ENCODE peak calls at places on chromosomes 12 and 14, in ten cellular contexts. Z is body of pancreas, V is breast epithelium, P is A549, Y is suprapubic skin, W is GM12891, F is sigmoid colon, T is NB4, M is gastrocnemius medialis, S is stomach. X is an unnamed sample.

GRCh38 chr14:81986005-81986404 is 452.4 kb upstream of the SEL1L start:
- DNase-seq in Z (no peak), V (no peak), P (no peak), Y (no peak), W (no peak), F (no peak), T (no peak), M (no peak), S (no peak), X (no peak)

GRCh38 chr12:24197517-24197916 is 248.0 kb upstream of the SOX5 start:
- DNase-seq in Z (no peak), V (no peak), P (no peak), Y (no peak), W (no peak), F (no peak), T (no peak), M (no peak), S (no peak), X (no peak)

GRCh38 chr12:115774148-115774905 is 503.2 kb downstream of the MED13L start:
- DNase-seq in Z (no peak), V (no peak), P (no peak), Y (no peak), W (no peak), F (no peak), T (no peak), M (no peak), S (no peak), X (no peak)

GRCh38 chr12:129659927-129660326 is 243.9 kb downstream of the TMEM132D start:
- DNase-seq in Z (no peak), V (no peak), P (no peak), Y (no peak), W (no peak), F (no peak), T (no peak), M (no peak), S (no peak), X (no peak)

GRCh38 chr14:90788031-90788430 is 28.2 kb downstream of the TTC7B start:
- DNase-seq in Z (no peak), V (no peak), P (no peak), Y (no peak), W (no peak), F (peak), T (peak), M (no peak), S (no peak), X (no peak)

GRCh38 chr12:7113389-7113871 is 4.4 kb upstream of the C1RL start:
- DNase-seq in Z (no peak), V (no peak), P (peak), Y (peak), W (no peak), F (peak), T (peak), M (no peak), S (no peak), X (peak)

GRCh38 chr14:75044322-75044721 is 6.9 kb downstream of the MLH3 start:
- DNase-seq in Z (no peak), V (no peak), P (no peak), Y (no peak), W (no peak), F (no peak), T (no peak), M (no peak), S (no peak), X (peak)

GRCh38 chr12:50082644-50083043 is 2.5 kb upstream of the SMARCD1 start:
- DNase-seq in Z (no peak), V (no peak), P (no peak), Y (no peak), W (no peak), F (no peak), T (no peak), M (no peak), S (no peak), X (no peak)

GRCh38 chr14:74846968-74847549 is 28.9 kb downstream of the PROX2 start:
- DNase-seq in Z (no peak), V (no peak), P (no peak), Y (no peak), W (no peak), F (no peak), T (no peak), M (no peak), S (no peak), X (peak)

GRCh38 chr12:52233462-52234141 is 559 bp downstream of the KRT7 start:
- DNase-seq in Z (peak), V (no peak), P (no peak), Y (peak), W (no peak), F (peak), T (no peak), M (no peak), S (no peak), X (no peak)

GRCh38 chr12:120367252-120367923 is 1.6 kb downstream of the MSI1 start:
- DNase-seq in Z (peak), V (no peak), P (no peak), Y (no peak), W (no peak), F (no peak), T (peak), M (no peak), S (no peak), X (no peak)

GRCh38 chr14:96662116-96662901 is 134.9 kb upstream of the VRK1 start:
- DNase-seq in Z (no peak), V (no peak), P (no peak), Y (no peak), W (no peak), F (no peak), T (no peak), M (no peak), S (no peak), X (no peak)

GRCh38 chr14:64501326-64502171 is 2.1 kb downstream of the ZBTB25 start:
- DNase-seq in Z (peak), V (peak), P (no peak), Y (peak), W (no peak), F (peak), T (peak), M (peak), S (peak), X (peak)
- TF ChIP-seq POLR2A in Z (peak), V (peak), P (no peak), Y (no peak), W (no peak), F (peak), T (no peak), M (peak), S (no peak), X (no peak)

GRCh38 chr12:93829073-93829472 is 151.9 kb downstream of the CRADD start:
- DNase-seq in Z (no peak), V (no peak), P (no peak), Y (no peak), W (no peak), F (no peak), T (no peak), M (no peak), S (no peak), X (no peak)
- TF ChIP-seq POLR2A in Z (no peak), V (no peak), P (no peak), Y (no peak), W (no peak), F (no peak), T (no peak), M (no peak), S (no peak), X (no peak)

GRCh38 chr14:24888532-24888931 is 161.4 kb downstream of the STXBP6 start:
- DNase-seq in Z (no peak), V (no peak), P (no peak), Y (no peak), W (no peak), F (no peak), T (no peak), M (no peak), S (no peak), X (no peak)
- TF ChIP-seq POLR2A in Z (no peak), V (no peak), P (no peak), Y (no peak), W (no peak), F (no peak), T (no peak), M (no peak), S (no peak), X (no peak)

GRCh38 chr12:114679942-114680341 is 4.0 kb downstream of the TBX3 start:
- DNase-seq in Z (no peak), V (no peak), P (no peak), Y (no peak), W (no peak), F (no peak), T (no peak), M (no peak), S (no peak), X (no peak)

GRCh38 chr12:114680498-114681148 is 3.4 kb downstream of the TBX3 start:
- DNase-seq in Z (no peak), V (no peak), P (no peak), Y (no peak), W (no peak), F (no peak), T (no peak), M (no peak), S (no peak), X (no peak)

GRCh38 chr12:114682920-114683708 is 861 bp downstream of the TBX3 start:
- DNase-seq in Z (no peak), V (no peak), P (peak), Y (no peak), W (no peak), F (no peak), T (peak), M (peak), S (peak), X (no peak)

GRCh38 chr12:114682101-114682919 is 1.7 kb downstream of the TBX3 start:
- DNase-seq in Z (no peak), V (no peak), P (no peak), Y (no peak), W (no peak), F (no peak), T (no peak), M (no peak), S (no peak), X (no peak)

DNA sequence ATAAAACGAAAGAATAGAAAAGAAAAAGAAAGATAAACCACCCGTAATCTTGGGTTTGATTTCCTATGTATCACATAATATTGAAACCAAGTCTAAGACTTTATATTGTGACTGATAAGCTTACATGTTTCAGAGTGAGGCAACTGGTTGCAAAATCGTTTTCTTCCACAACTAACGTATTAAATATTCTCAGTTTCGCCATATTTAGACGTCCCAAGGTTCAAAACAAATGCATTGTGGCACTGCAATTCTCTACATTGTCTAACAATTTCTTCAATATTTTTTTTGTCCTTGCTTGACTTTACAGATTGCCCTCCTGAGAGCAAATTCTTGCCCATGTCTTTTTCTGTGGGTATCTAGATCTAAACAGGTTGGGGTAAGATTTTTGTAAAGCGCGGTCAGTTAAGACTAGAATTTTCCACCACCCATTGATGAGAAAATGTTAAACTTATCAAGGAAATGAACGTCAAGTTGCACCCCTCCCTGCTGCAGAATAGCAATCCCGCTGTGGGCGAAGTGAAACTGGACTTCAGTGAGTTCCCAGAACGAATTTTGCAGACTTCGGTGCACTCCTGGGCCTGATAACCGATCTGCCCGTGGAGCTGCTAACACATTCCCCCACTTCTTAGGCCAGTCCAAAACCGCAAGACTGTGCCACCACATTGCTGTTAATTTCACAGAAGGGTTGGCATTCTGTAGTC is 2.7 kb downstream of the TBX3 start:
- DNase-seq in Z (no peak), V (no peak), P (no peak), Y (no peak), W (no peak), F (no peak), T (peak), M (no peak), S (no peak), X (peak)
- TF ChIP-seq POLR2A in Z (no peak), V (no peak), P (no peak), Y (no peak), W (no peak), F (no peak), T (no peak), M (no peak), S (no peak), X (peak)

GRCh38 chr14:105577339-105577861 is 51.0 kb downstream of the TMEM121 start:
- DNase-seq in Z (no peak), V (no peak), P (no peak), Y (no peak), W (no peak), F (peak), T (peak), M (no peak), S (no peak), X (no peak)
- TF ChIP-seq POLR2A in Z (no peak), V (no peak), P (no peak), Y (no peak), W (peak), F (no peak), T (no peak), M (no peak), S (no peak), X (no peak)

GRCh38 chr12:10212623-10213131 is at the start of gene GABARAPL1:
- DNase-seq in Z (peak), V (peak), P (peak), Y (peak), W (peak), F (peak), T (peak), M (peak), S (peak), X (peak)
- TF ChIP-seq POLR2A in Z (peak), V (peak), P (no peak), Y (peak), W (no peak), F (no peak), T (peak), M (peak), S (no peak), X (peak)

GRCh38 chr12:47758834-47759690 is at the start of gene RAPGEF3:
- DNase-seq in Z (peak), V (peak), P (peak), Y (peak), W (peak), F (peak), T (peak), M (peak), S (peak), X (peak)
- TF ChIP-seq POLR2A in Z (peak), V (peak), P (peak), Y (no peak), W (no peak), F (no peak), T (peak), M (peak), S (no peak), X (peak)

GRCh38 chr12:46360370-46360769 is 12.2 kb downstream of the SLC38A2 start:
- DNase-seq in Z (no peak), V (no peak), P (no peak), Y (no peak), W (no peak), F (no peak), T (no peak), M (no peak), S (no peak), X (no peak)

GRCh38 chr12:46359667-46360280 is 12.8 kb downstream of the SLC38A2 start:
- DNase-seq in Z (no peak), V (no peak), P (no peak), Y (no peak), W (no peak), F (no peak), T (no peak), M (no peak), S (no peak), X (no peak)

GRCh38 chr12:46362895-46363581 is 9.5 kb downstream of the SLC38A2 start:
- DNase-seq in Z (no peak), V (no peak), P (no peak), Y (no peak), W (no peak), F (no peak), T (no peak), M (no peak), S (no peak), X (no peak)

GRCh38 chr12:46361667-46362034 is 10.9 kb downstream of the SLC38A2 start:
- DNase-seq in Z (no peak), V (no peak), P (no peak), Y (no peak), W (no peak), F (no peak), T (no peak), M (no peak), S (no peak), X (no peak)

DNA sequence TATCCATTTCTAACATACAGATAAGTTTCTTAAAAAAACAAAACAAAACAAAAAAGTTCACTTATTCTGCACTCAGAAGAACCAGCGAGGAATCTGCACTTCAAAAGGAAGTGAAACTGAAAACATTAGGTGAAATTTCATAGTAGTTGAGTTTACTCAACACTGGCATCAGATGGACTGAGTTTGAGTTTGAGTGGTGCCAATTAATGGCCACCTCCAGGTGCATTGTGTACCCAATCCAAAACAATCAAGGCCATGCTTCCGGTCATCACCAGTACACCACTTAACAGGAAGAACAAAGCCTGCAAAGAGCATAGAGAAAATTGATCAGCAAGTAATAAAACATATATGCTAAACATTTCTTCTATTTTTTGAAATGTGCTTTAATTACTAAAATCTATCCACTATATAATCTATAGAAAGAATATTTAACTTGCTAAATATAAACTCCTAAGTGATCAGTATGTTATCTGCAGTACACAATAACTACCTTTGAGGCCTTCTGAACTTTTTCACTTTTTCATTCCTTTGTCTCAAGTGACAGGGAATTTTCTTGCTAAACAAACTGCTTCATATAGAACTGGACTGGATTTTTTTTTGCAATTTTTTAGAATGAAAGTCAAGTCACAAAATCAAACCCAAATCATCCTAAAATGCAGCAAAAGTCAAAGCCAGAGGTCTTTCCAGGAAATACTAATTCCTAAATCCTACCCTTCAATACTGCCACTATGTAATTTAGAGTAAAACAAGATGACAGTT is 11.5 kb downstream of the SLC38A2 start:
- DNase-seq in Z (no peak), V (no peak), P (no peak), Y (no peak), W (no peak), F (no peak), T (no peak), M (no peak), S (no peak), X (no peak)
- TF ChIP-seq POLR2A in Z (no peak), V (no peak), P (no peak), Y (no peak), W (no peak), F (no peak), T (no peak), M (no peak), S (no peak), X (no peak)